ENCODE peak calls at places on chromosomes 6 and 20, in five cellular contexts. One of them, this sample, is unnamed.

GRCh38 chr6:107264357-107264831 is 149.1 kb upstream of the BEND3 start:
- ATAC-seq in body of pancreas: no peak
- ATAC-seq in gastrocnemius medialis: no peak
- ATAC-seq in heart left ventricle: no peak
- ATAC-seq in GM12878: no peak
- ATAC-seq in this sample: no peak

GRCh38 chr6:165042912-165043311 is 266.5 kb downstream of the C6orf118 start:
- ATAC-seq in GM12878: no peak
- ATAC-seq in gastrocnemius medialis: no peak
- ATAC-seq in body of pancreas: no peak
- ATAC-seq in heart left ventricle: no peak
- ATAC-seq in this sample: no peak

GRCh38 chr20:63957690-63958441 is 1.6 kb upstream of the UCKL1 start:
- ATAC-seq in gastrocnemius medialis: no peak
- ATAC-seq in heart left ventricle: no peak
- ATAC-seq in GM12878: no peak
- ATAC-seq in body of pancreas: no peak
- ATAC-seq in this sample: no peak

GRCh38 chr20:408843-409696 is 971 bp downstream of the RBCK1 start:
- ATAC-seq in body of pancreas: no peak
- ATAC-seq in GM12878: peak
- ATAC-seq in heart left ventricle: peak
- ATAC-seq in gastrocnemius medialis: no peak
- ATAC-seq in this sample: no peak

GRCh38 chr6:12420626-12421025 is 130.5 kb downstream of the EDN1 start:
- ATAC-seq in gastrocnemius medialis: no peak
- ATAC-seq in body of pancreas: no peak
- ATAC-seq in GM12878: no peak
- ATAC-seq in heart left ventricle: no peak
- ATAC-seq in this sample: no peak

GRCh38 chr6:138198430-138199091 is 19.7 kb downstream of the PBOV1 start:
- ATAC-seq in heart left ventricle: no peak
- ATAC-seq in GM12878: no peak
- ATAC-seq in gastrocnemius medialis: no peak
- ATAC-seq in body of pancreas: no peak
- ATAC-seq in this sample: no peak

GRCh38 chr20:973785-974194 is 28.3 kb downstream of the RSPO4 start:
- ATAC-seq in heart left ventricle: peak
- ATAC-seq in gastrocnemius medialis: no peak
- ATAC-seq in GM12878: peak
- ATAC-seq in body of pancreas: no peak
- ATAC-seq in this sample: no peak

GRCh38 chr6:24446670-24447069 is 42.7 kb downstream of the GPLD1 start:
- ATAC-seq in gastrocnemius medialis: no peak
- ATAC-seq in GM12878: no peak
- ATAC-seq in heart left ventricle: no peak
- ATAC-seq in body of pancreas: no peak
- ATAC-seq in this sample: no peak

GRCh38 chr6:4180653-4181255 is 45.4 kb upstream of the ECI2 start:
- ATAC-seq in body of pancreas: no peak
- ATAC-seq in heart left ventricle: no peak
- ATAC-seq in gastrocnemius medialis: peak
- ATAC-seq in GM12878: no peak
- ATAC-seq in this sample: no peak

GRCh38 chr6:143527677-143528076 is 16.2 kb upstream of the FUCA2 start:
- ATAC-seq in body of pancreas: no peak
- ATAC-seq in gastrocnemius medialis: no peak
- ATAC-seq in GM12878: no peak
- ATAC-seq in heart left ventricle: no peak
- ATAC-seq in this sample: no peak

GRCh38 chr6:143531720-143532504 is 20.4 kb upstream of the FUCA2 start:
- ATAC-seq in GM12878: no peak
- ATAC-seq in heart left ventricle: no peak
- ATAC-seq in gastrocnemius medialis: no peak
- ATAC-seq in body of pancreas: no peak
- ATAC-seq in this sample: no peak

GRCh38 chr6:143529095-143529494 is 17.6 kb upstream of the FUCA2 start:
- ATAC-seq in body of pancreas: no peak
- ATAC-seq in GM12878: peak
- ATAC-seq in gastrocnemius medialis: no peak
- ATAC-seq in heart left ventricle: no peak
- ATAC-seq in this sample: no peak

DNA sequence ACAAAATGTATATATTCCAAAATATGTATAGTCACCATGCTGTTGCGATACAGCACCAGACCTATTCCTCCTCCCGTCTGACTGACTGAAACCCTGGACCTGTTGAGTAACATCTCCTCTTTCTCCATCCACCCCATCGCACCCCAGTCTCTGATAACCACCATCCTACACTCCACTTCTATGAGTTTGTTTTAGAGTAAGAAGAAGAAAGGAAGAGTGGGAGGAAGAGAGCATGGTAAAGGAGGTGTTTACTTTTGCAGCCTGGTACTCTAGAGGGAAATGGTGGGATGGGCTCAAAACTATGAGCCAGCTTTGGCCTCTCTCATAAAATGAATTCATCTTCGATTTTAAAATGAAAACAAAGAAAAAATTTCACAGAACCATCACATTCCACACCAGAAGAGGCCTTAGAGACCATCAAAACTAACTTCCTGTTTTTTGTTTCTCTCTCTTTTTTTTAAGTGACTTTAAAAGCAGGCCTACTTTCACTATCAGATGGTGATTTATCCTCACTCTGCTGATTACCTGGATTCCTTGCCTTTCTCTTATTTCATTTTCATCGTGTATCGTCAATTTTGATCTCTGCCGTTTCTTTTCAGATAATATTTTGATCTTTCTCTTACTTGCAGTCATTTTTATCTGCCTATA is 16.8 kb upstream of the FUCA2 start:
- ATAC-seq in body of pancreas: no peak
- ATAC-seq in GM12878: peak
- ATAC-seq in gastrocnemius medialis: no peak
- ATAC-seq in heart left ventricle: no peak
- ATAC-seq in this sample: no peak
- TF ChIP-seq CTCF in body of pancreas: no peak
- TF ChIP-seq CTCF in GM12878: no peak
- TF ChIP-seq CTCF in gastrocnemius medialis: no peak
- TF ChIP-seq CTCF in heart left ventricle: no peak
- TF ChIP-seq CTCF in this sample: no peak

GRCh38 chr6:157287247-157287850 is 36.0 kb downstream of the TMEM242 start:
- ATAC-seq in GM12878: no peak
- ATAC-seq in gastrocnemius medialis: no peak
- ATAC-seq in heart left ventricle: no peak
- ATAC-seq in body of pancreas: no peak
- ATAC-seq in this sample: no peak
- TF ChIP-seq POLR2A in GM12878: no peak
- TF ChIP-seq POLR2A in gastrocnemius medialis: no peak
- TF ChIP-seq POLR2A in heart left ventricle: no peak
- TF ChIP-seq POLR2A in body of pancreas: no peak
- TF ChIP-seq POLR2A in this sample: no peak

GRCh38 chr6:29941916-29942274 is 437 bp upstream of the HLA-A start:
- ATAC-seq in gastrocnemius medialis: peak
- ATAC-seq in body of pancreas: peak
- ATAC-seq in GM12878: no peak
- ATAC-seq in heart left ventricle: peak
- ATAC-seq in this sample: peak

GRCh38 chr6:29943053-29943966 is 978 bp downstream of the HLA-A start:
- ATAC-seq in body of pancreas: peak
- ATAC-seq in gastrocnemius medialis: peak
- ATAC-seq in GM12878: peak
- ATAC-seq in heart left ventricle: peak
- ATAC-seq in this sample: peak

GRCh38 chr6:29941476-29941875 is 856 bp upstream of the HLA-A start:
- ATAC-seq in body of pancreas: no peak
- ATAC-seq in gastrocnemius medialis: no peak
- ATAC-seq in GM12878: peak
- ATAC-seq in heart left ventricle: no peak
- ATAC-seq in this sample: no peak

GRCh38 chr6:29941006-29941405 is 1.3 kb upstream of the HLA-A start:
- ATAC-seq in heart left ventricle: no peak
- ATAC-seq in body of pancreas: no peak
- ATAC-seq in gastrocnemius medialis: no peak
- ATAC-seq in GM12878: no peak
- ATAC-seq in this sample: no peak

GRCh38 chr6:29942275-29943052 is at the start of gene HLA-A:
- ATAC-seq in gastrocnemius medialis: peak
- ATAC-seq in body of pancreas: peak
- ATAC-seq in GM12878: peak
- ATAC-seq in heart left ventricle: peak
- ATAC-seq in this sample: peak
- TF ChIP-seq CTCF in gastrocnemius medialis: no peak
- TF ChIP-seq CTCF in body of pancreas: no peak
- TF ChIP-seq CTCF in GM12878: no peak
- TF ChIP-seq CTCF in heart left ventricle: no peak
- TF ChIP-seq CTCF in this sample: no peak

GRCh38 chr6:42978793-42979522 is at the start of gene PEX6:
- ATAC-seq in GM12878: peak
- ATAC-seq in gastrocnemius medialis: peak
- ATAC-seq in heart left ventricle: peak
- ATAC-seq in body of pancreas: peak
- ATAC-seq in this sample: peak
- TF ChIP-seq POLR2A in GM12878: peak
- TF ChIP-seq POLR2A in gastrocnemius medialis: peak
- TF ChIP-seq POLR2A in heart left ventricle: peak
- TF ChIP-seq POLR2A in body of pancreas: peak
- TF ChIP-seq POLR2A in this sample: no peak

GRCh38 chr6:76275746-76276145 is 203.3 kb upstream of the IMPG1 start:
- ATAC-seq in GM12878: peak
- ATAC-seq in heart left ventricle: no peak
- ATAC-seq in gastrocnemius medialis: no peak
- ATAC-seq in body of pancreas: no peak
- ATAC-seq in this sample: no peak
- TF ChIP-seq CTCF in GM12878: peak
- TF ChIP-seq CTCF in heart left ventricle: no peak
- TF ChIP-seq CTCF in gastrocnemius medialis: no peak
- TF ChIP-seq CTCF in body of pancreas: no peak
- TF ChIP-seq CTCF in this sample: no peak

DNA sequence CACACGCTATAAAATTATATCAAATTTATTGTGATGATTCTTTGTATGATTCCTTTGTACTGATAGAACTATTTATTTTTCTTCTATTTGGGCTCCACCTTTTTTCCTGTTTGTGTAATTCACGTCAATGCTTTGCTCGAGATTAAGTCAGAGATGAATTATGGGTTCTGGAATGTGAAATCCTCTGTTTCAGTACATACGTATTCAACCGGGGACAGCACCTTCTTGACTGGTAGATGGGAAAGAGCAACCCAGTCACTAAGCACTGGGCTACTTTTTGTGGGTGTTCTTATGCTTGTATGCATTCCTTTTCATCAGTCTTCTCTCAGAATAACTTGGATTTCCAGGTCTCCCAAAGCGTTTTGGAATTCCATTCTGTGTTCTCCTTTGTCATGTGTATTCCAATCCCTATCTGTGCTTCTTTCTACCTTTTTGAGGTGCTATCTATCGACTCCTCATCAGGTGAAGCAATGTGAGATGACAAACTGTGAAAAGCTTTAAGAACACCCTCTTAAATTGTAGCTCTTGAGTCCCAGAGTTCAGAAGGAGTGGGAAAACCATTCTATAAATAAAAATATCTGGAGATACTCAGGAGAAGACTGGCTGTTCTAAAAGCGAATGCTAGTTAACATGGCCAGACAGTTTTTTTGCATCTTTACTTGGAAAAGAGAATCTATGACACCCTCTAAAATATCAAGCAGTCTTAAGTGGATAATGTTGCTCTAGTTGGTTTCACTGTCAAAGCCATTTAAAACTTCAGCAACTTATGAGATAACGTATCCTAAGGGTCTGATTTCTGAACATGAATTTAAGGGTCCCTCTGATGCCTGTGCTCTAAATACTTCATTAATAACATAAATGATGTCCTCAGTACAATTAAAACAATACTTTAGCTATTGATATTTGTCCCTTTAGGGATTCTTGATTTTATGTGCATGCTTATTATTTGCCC is 197.7 kb upstream of the PREP start:
- ATAC-seq in heart left ventricle: no peak
- ATAC-seq in body of pancreas: no peak
- ATAC-seq in GM12878: no peak
- ATAC-seq in gastrocnemius medialis: no peak
- ATAC-seq in this sample: no peak
- TF ChIP-seq POLR2A in heart left ventricle: no peak
- TF ChIP-seq POLR2A in body of pancreas: no peak
- TF ChIP-seq POLR2A in GM12878: no peak
- TF ChIP-seq POLR2A in gastrocnemius medialis: no peak
- TF ChIP-seq POLR2A in this sample: no peak

DNA sequence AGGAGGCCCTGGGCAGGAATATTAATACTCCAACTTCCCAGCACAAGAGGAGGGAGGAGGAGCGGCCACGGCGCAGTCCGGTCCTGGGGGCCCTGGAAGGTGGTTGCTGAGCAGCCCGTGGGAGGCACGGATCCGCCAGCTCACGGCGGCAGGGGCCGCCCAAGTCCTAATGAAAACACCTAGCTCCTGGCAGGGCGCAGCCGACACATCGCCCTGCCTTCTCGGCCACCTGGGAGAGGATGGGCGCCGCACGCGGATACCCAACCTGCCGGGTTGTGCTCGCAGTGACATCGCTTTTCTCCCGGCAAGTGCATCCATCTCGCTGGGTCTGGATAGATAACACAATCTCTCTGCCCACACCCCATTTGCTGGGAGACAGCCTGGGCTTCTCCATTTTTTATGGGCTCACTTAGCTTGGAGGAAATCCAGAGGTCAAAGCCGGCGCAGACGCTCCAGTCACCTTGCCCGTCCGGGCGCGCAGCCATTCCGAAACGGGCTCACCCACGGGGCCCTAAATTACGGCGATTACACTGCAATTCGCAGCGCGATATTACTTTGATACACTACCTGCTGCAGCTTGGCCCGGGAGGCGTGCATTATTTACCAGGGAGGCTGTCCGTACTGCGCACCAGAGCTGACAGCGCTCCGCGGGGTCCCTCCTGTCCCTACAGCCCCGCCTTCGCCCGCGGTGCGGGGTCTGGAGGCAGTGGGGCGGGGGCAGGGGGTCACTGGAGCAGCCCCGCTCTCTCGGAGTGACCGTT is 36.2 kb upstream of the CCDC167 start:
- ATAC-seq in GM12878: peak
- ATAC-seq in gastrocnemius medialis: no peak
- ATAC-seq in body of pancreas: peak
- ATAC-seq in heart left ventricle: peak
- ATAC-seq in this sample: no peak
- TF ChIP-seq CTCF in GM12878: peak
- TF ChIP-seq CTCF in gastrocnemius medialis: no peak
- TF ChIP-seq CTCF in body of pancreas: no peak
- TF ChIP-seq CTCF in heart left ventricle: no peak
- TF ChIP-seq CTCF in this sample: no peak

DNA sequence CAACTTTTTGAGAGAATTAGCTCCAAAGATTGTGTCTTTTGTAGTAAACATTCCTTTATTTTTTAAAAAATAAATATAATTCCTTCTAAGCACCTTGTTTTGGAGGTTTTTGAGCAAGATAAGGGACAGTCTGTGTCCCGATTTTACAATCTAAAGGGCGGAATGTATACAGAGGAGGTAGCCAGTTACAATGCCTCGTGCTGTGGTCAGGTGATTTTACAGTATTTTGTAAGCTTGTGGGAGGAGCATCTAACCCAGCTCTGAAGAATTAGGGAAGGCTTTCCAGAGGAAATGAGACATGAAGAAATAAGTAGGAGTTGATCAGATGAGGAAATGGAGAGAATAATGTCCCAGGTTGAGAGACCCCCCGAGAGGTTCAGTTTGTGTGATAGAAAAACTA is 1.3 kb downstream of the HINT3 start:
- ATAC-seq in gastrocnemius medialis: no peak
- ATAC-seq in heart left ventricle: no peak
- ATAC-seq in body of pancreas: peak
- ATAC-seq in GM12878: peak
- ATAC-seq in this sample: peak
- TF ChIP-seq POLR2A in gastrocnemius medialis: no peak
- TF ChIP-seq POLR2A in heart left ventricle: no peak
- TF ChIP-seq POLR2A in body of pancreas: no peak
- TF ChIP-seq POLR2A in GM12878: no peak
- TF ChIP-seq POLR2A in this sample: no peak